ENCODE peak calls at places on chromosome 1, in five cellular contexts. O is IMR-90; P is uterus; T is lung; S is CD8-positive, alpha-beta T cell. B is an unnamed sample.

GRCh38 chr1:21641967-21642366 is 27.2 kb downstream of the RAP1GAP start:
- DNase-seq in O (no peak), P (no peak), T (no peak), S (no peak), B (peak; percentile 95)

GRCh38 chr1:111320066-111320879 is 29.6 kb downstream of the CHIA start:
- DNase-seq in T (no peak), O (no peak), P (no peak), S (no peak), B (no peak)

GRCh38 chr1:169151338-169151837 is 44.9 kb downstream of the ATP1B1 start:
- DNase-seq in T (no peak), P (no peak), O (no peak), S (no peak), B (no peak)

GRCh38 chr1:163781146-163781545 is 459.4 kb downstream of the NUF2 start:
- DNase-seq in S (no peak), O (no peak), P (no peak), T (no peak), B (no peak)

GRCh38 chr1:228166170-228166936 is 749 bp downstream of the IBA57 start:
- DNase-seq in O (peak; percentile 74), P (no peak), T (peak; percentile 56), S (peak; percentile 82), B (peak; percentile 75)

GRCh38 chr1:32184639-32185038 is 5.2 kb downstream of the TXLNA start:
- DNase-seq in P (no peak), O (no peak), S (no peak), T (no peak), B (no peak)

GRCh38 chr1:94917251-94917650 is 9.7 kb downstream of the CNN3 start:
- DNase-seq in O (peak; percentile 53), S (no peak), T (no peak), P (no peak), B (no peak)

GRCh38 chr1:184028854-184029623 is 8.5 kb downstream of the COLGALT2 start:
- DNase-seq in T (no peak), S (no peak), O (no peak), P (no peak), B (peak; percentile 25)

GRCh38 chr1:119667176-119667575 is 19.1 kb upstream of the ZNF697 start:
- DNase-seq in T (no peak), P (no peak), O (no peak), S (no peak), B (no peak)

GRCh38 chr1:156471496-156472490 is 28.8 kb downstream of the MEF2D start:
- DNase-seq in P (no peak), T (peak; percentile 83), O (no peak), S (peak; percentile 6), B (peak; percentile 98)

GRCh38 chr1:156476501-156477298 is 23.9 kb downstream of the MEF2D start:
- DNase-seq in O (peak; percentile 93), P (peak; percentile 69), T (no peak), S (peak; percentile 3), B (no peak)

GRCh38 chr1:156475568-156476500 is 24.7 kb downstream of the MEF2D start:
- DNase-seq in O (peak; percentile 99), S (peak; percentile 8), P (peak; percentile 95), T (no peak), B (peak; percentile 90)

GRCh38 chr1:156477526-156478249 is 22.9 kb downstream of the MEF2D start:
- DNase-seq in P (no peak), S (peak; percentile 11), T (no peak), O (no peak), B (no peak)

GRCh38 chr1:156474966-156475365 is 25.6 kb downstream of the MEF2D start:
- DNase-seq in T (no peak), O (no peak), S (peak; percentile 6), P (no peak), B (peak; percentile 37)
- H3K27ac ChIP-seq in T (no peak overlapping the region), O (peak overlapping the region; percentile 23), S (no peak overlapping the region), P (peak overlapping the region; percentile 98), B (peak overlapping the region; percentile 64)

GRCh38 chr1:202941372-202941771 is 14.3 kb upstream of the KLHL12 start:
- DNase-seq in T (no peak), O (no peak), P (no peak), S (no peak), B (no peak)
- H3K27ac ChIP-seq in T (no peak overlapping the region), O (no peak overlapping the region), P (no peak overlapping the region), S (no peak overlapping the region), B (no peak overlapping the region)

DNA sequence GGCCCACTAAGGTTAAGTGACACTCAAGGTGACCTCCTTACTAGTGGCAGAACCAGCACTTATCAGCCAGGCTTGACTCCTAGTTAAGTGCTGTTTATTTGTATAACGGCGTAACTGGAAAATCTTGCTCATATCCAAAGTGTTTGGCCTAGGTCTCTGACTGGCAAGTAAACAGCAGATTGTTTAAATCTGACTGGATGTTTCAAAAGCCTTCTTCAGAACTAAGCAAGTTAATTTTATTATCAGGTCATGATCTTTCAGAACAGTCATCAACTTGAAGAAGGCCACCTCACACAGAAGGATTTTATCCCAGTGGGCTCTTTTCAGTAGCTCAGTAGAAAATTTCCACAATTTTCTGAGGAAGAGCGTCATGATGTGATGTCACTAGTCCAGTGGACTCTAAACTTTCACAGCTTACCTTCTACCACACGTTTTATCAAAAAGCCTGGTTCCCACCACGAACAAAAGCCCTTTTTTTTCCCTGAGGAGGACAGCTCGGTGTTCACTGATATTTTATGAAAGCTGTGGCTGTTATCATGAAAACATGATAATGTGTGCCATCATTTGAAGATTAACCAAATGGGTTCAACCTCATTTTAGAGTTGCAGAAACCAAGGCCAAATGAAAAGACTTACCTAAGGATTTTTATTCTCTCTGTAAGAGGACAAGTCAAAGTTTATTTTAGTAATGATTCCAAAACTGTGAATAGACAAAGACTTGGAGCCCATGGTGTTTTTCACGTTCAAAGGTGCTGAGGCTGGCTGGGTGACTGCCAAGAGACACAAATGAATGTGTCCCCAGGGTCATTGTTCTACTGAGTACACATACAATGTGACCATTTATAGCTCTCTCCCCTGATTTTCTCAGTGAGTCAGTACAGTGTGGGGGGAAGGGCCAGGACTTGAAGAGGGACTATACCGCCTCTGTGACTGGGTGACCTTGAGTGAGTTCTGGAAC is 9.1 kb downstream of the SGIP1 start:
- DNase-seq in O (peak; percentile 95), T (no peak), S (no peak), P (peak; percentile 16), B (peak; percentile 70)
- H3K27ac ChIP-seq in O (peak overlapping the region; percentile 60), T (no peak overlapping the region), S (no peak overlapping the region), P (peak overlapping the region; percentile 82), B (peak overlapping the region; percentile 64)

GRCh38 chr1:154866995-154867795 is 2.9 kb downstream of the KCNN3 start:
- DNase-seq in O (peak; percentile 85), P (peak; percentile 57), S (no peak), T (no peak), B (no peak)
- H3K27ac ChIP-seq in O (no peak overlapping the region), P (peak overlapping the region; percentile 40), S (no peak overlapping the region), T (no peak overlapping the region), B (no peak overlapping the region)

GRCh38 chr1:204567067-204567466 is 50.9 kb downstream of the MDM4 start:
- DNase-seq in O (no peak), P (no peak), T (no peak), S (no peak), B (no peak)
- H3K27ac ChIP-seq in O (no peak overlapping the region), P (no peak overlapping the region), T (no peak overlapping the region), S (no peak overlapping the region), B (no peak overlapping the region)